ENCODE peak calls at places on chromosome 6, in five cellular contexts. Z is A549, D is body of pancreas, S is right lobe of liver, G is upper lobe of left lung. U is an unnamed sample.

GRCh38 chr6:32845381-32845884 is 1.6 kb upstream of the PSMB8 start:
- ATAC-seq in Z (no peak), D (no peak), S (no peak), G (no peak), U (no peak)

GRCh38 chr6:75619230-75619899 is 17.7 kb downstream of the SENP6 start:
- ATAC-seq in Z (no peak), D (no peak), S (peak), G (no peak), U (peak)

GRCh38 chr6:122671246-122671645 is 61.0 kb downstream of the PKIB start:
- ATAC-seq in Z (no peak), D (no peak), S (no peak), G (no peak), U (no peak)

GRCh38 chr6:96812077-96812703 is 25.1 kb downstream of the GPR63 start:
- ATAC-seq in Z (no peak), D (no peak), S (no peak), G (no peak), U (no peak)

GRCh38 chr6:28643017-28643740 is 117.5 kb downstream of the GPX5 start:
- ATAC-seq in Z (peak), D (no peak), S (no peak), G (no peak), U (no peak)

GRCh38 chr6:30195951-30196350 is 17.3 kb downstream of the TRIM26 start:
- ATAC-seq in Z (no peak), D (no peak), S (no peak), G (no peak), U (no peak)

GRCh38 chr6:110517601-110518280 is 41.3 kb upstream of the SLC22A16 start:
- ATAC-seq in Z (no peak), D (no peak), S (peak), G (no peak), U (no peak)

GRCh38 chr6:108074057-108074358 is 533 bp downstream of the OSTM1 start:
- ATAC-seq in Z (peak), D (peak), S (no peak), G (peak), U (no peak)

GRCh38 chr6:100877851-100878250 is 3.3 kb downstream of the ASCC3 start:
- ATAC-seq in Z (no peak), D (no peak), S (no peak), G (no peak), U (no peak)

GRCh38 chr6:107867302-107867615 is 43.1 kb upstream of the SCML4 start:
- ATAC-seq in Z (peak), D (peak), S (peak), G (peak), U (no peak)

GRCh38 chr6:142374965-142375733 is 73.3 kb downstream of the ADGRG6 start:
- ATAC-seq in Z (peak), D (peak), S (peak), G (no peak), U (no peak)

GRCh38 chr6:105135907-105136432 is 43.8 kb downstream of the POPDC3 start:
- ATAC-seq in Z (no peak), D (no peak), S (no peak), G (no peak), U (peak)

GRCh38 chr6:75334266-75335040 is 49.9 kb upstream of the TMEM30A start:
- ATAC-seq in Z (no peak), D (no peak), S (no peak), G (peak), U (peak)

GRCh38 chr6:147131728-147132127 is 72.5 kb upstream of the STXBP5 start:
- ATAC-seq in Z (no peak), D (no peak), S (no peak), G (no peak), U (no peak)

GRCh38 chr6:112827793-112828192 is 480.7 kb downstream of the RFPL4B start:
- ATAC-seq in Z (no peak), D (no peak), S (peak), G (no peak), U (no peak)

DNA sequence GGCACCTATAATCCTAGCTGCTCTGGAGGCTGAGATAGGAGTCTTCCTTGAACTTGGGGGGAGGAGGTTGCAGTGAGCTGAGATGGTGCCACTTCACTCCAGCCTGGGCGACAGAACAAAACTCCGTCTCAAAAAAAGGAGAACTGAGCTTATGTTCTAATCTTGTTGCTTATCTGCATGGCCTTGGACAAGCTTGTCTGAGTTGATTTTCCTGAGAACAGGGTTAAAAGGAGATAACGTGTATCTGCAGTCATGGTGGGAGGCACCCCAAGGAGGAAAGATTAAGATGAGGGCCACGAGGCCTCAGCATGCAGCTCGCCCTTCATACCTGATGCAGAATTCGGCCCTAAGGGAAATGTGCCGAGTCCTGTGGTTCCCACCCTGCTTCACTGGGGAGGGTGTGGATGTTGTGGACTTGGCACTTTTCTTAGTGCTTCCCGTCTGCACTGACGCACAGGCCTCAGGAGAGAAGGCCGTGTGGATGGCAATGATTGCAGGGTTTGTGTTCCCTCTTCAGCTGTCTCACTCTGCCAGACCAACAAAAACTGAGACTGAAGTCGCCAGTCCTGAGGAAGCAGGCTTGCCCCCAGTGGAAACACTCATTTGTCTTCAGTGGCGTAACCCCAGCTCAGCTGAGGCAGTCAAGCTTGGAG is 56.3 kb downstream of the EZR start:
- ATAC-seq in Z (peak), D (no peak), S (peak), G (no peak), U (peak)
- TF ChIP-seq POLR2A in Z (no peak), D (no peak), S (no peak), G (no peak), U (no peak)

GRCh38 chr6:157411368-157411767 is 30.4 kb downstream of the ZDHHC14 start:
- ATAC-seq in Z (no peak), D (no peak), S (no peak), G (no peak), U (no peak)

GRCh38 chr6:157410088-157410487 is 29.1 kb downstream of the ZDHHC14 start:
- ATAC-seq in Z (no peak), D (no peak), S (no peak), G (no peak), U (no peak)

GRCh38 chr6:157406666-157407065 is 25.7 kb downstream of the ZDHHC14 start:
- ATAC-seq in Z (no peak), D (no peak), S (peak), G (no peak), U (no peak)

GRCh38 chr6:157405986-157406385 is 25.0 kb downstream of the ZDHHC14 start:
- ATAC-seq in Z (no peak), D (peak), S (no peak), G (no peak), U (no peak)

GRCh38 chr6:157407637-157408036 is 26.6 kb downstream of the ZDHHC14 start:
- ATAC-seq in Z (no peak), D (no peak), S (peak), G (no peak), U (no peak)
- TF ChIP-seq POLR2A in Z (no peak), D (no peak), S (no peak), G (no peak), U (no peak)

DNA sequence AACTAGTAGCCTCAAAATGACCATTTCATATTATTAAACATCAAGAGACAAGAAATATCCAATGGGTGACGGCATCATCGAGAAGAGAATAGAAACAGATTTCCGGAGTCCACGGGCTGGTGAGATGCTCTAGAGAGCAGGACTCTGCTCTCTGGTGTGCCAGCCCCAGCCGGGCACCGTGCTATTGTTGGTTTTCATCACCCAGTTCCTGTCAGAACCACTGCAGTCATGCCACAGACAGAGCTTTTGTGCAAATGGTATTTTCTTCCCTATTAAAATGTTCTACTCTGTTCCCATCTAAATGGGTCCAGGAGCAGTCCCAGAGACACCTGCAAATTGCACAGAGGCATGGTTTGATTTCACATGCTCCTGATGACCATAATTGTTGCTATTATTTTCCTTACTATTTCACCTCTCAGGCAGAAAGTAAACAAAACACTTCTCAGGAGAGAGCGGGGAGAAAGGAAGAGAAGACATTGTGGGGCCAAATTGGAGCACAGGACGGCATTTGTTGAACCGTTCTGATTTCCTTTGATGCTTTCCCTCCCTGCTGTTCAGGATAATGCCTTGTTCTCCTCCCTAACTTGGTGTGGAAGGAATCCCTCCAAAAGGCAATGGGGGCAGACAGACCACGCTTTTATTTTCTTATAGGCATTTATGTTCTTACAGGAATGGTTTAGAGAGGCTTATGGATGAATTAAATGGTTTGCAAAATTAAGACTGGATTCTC is 11.4 kb upstream of the RAMACL start:
- ATAC-seq in Z (no peak), D (no peak), S (no peak), G (no peak), U (no peak)
- TF ChIP-seq POLR2A in Z (no peak), D (no peak), S (no peak), G (no peak), U (no peak)

GRCh38 chr6:169933251-169933821 is 181.9 kb downstream of the ERMARD start:
- ATAC-seq in Z (no peak), D (peak), S (no peak), G (no peak), U (no peak)

GRCh38 chr6:169935348-169935718 is 183.9 kb downstream of the ERMARD start:
- ATAC-seq in Z (no peak), D (no peak), S (no peak), G (no peak), U (no peak)

GRCh38 chr6:169932491-169932890 is 181.1 kb downstream of the ERMARD start:
- ATAC-seq in Z (no peak), D (no peak), S (no peak), G (no peak), U (no peak)

GRCh38 chr6:169934699-169935347 is 183.4 kb downstream of the ERMARD start:
- ATAC-seq in Z (no peak), D (no peak), S (peak), G (no peak), U (peak)

GRCh38 chr6:169933839-169934698 is 182.6 kb downstream of the ERMARD start:
- ATAC-seq in Z (no peak), D (peak), S (peak), G (peak), U (peak)
- TF ChIP-seq POLR2A in Z (no peak), D (no peak), S (peak), G (no peak), U (no peak)

GRCh38 chr6:84333827-84334226 is 106.4 kb upstream of the CEP162 start:
- ATAC-seq in Z (no peak), D (no peak), S (no peak), G (no peak), U (no peak)
- TF ChIP-seq POLR2A in Z (no peak), D (no peak), S (no peak), G (no peak), U (no peak)

GRCh38 chr6:27138837-27139752 is 108.4 kb upstream of the PRSS16 start:
- ATAC-seq in Z (peak), D (no peak), S (peak), G (peak), U (peak)

GRCh38 chr6:27141013-27141412 is 106.5 kb upstream of the PRSS16 start:
- ATAC-seq in Z (no peak), D (no peak), S (no peak), G (no peak), U (no peak)

GRCh38 chr6:27138398-27138797 is 109.1 kb upstream of the PRSS16 start:
- ATAC-seq in Z (no peak), D (no peak), S (no peak), G (no peak), U (no peak)

GRCh38 chr6:27141472-27142015 is 106.0 kb upstream of the PRSS16 start:
- ATAC-seq in Z (no peak), D (no peak), S (no peak), G (no peak), U (no peak)

GRCh38 chr6:27139753-27140522 is 107.6 kb upstream of the PRSS16 start:
- ATAC-seq in Z (peak), D (no peak), S (peak), G (no peak), U (peak)
- TF ChIP-seq POLR2A in Z (no peak), D (no peak), S (no peak), G (no peak), U (no peak)

DNA sequence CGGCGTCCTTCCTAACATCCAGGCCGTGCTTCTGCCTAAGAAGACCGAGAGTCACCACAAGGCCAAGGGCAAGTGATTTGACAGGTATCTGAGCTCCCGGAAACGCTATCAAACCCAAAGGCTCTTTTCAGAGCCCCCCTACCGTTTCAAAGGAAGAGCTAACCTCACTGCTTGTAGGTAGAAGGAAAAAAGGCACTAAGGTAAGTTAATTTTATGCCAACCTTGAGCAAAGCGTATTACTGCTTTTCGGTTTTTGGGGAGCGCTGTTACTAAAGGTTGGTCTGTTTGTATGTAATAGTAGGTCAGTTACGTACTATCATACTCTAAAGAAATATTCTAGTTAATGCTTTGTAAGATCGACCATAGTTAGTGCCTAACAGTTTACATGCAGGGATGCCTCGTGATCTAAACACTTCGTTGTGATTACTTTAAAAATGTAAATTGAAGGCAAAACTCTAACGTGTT is 37.4 kb downstream of the HFE start:
- ATAC-seq in Z (no peak), D (peak), S (no peak), G (peak), U (no peak)
- TF ChIP-seq POLR2A in Z (no peak), D (no peak), S (no peak), G (no peak), U (no peak)

GRCh38 chr6:42829561-42830092 is 47.8 kb downstream of the BICRAL start:
- ATAC-seq in Z (no peak), D (no peak), S (no peak), G (no peak), U (no peak)
- TF ChIP-seq POLR2A in Z (no peak), D (no peak), S (no peak), G (no peak), U (no peak)